ENCODE peak calls at places on chromosome 11, in six cellular contexts. Q is gastrocnemius medialis, F is SJSA1, O is cardiac fibroblast, D is left lung, Y is AG10803. N is an unnamed sample.

GRCh38 chr11:67265633-67266423 is 445 bp upstream of the GRK2 start:
- DNase-seq in Q (peak), F (peak), O (peak), D (peak), Y (peak), N (no peak)

GRCh38 chr11:79259800-79260199 is 181.0 kb downstream of the TENM4 start:
- DNase-seq in Q (no peak), F (no peak), O (no peak), D (no peak), Y (no peak), N (no peak)

GRCh38 chr11:99020324-99021225 is at the start of gene CNTN5:
- DNase-seq in Q (no peak), F (no peak), O (peak), D (no peak), Y (no peak), N (no peak)

GRCh38 chr11:117185739-117186430 is 7.3 kb downstream of the SIDT2 start:
- DNase-seq in Q (no peak), F (no peak), O (no peak), D (no peak), Y (no peak), N (no peak)

GRCh38 chr11:120807414-120808150 is 216.3 kb upstream of the TBCEL start:
- DNase-seq in Q (no peak), F (peak), O (peak), D (no peak), Y (peak), N (no peak)

GRCh38 chr11:90380206-90380605 is 157.4 kb upstream of the CHORDC1 start:
- DNase-seq in Q (no peak), F (no peak), O (no peak), D (no peak), Y (no peak), N (no peak)

GRCh38 chr11:19832166-19832750 is 119.6 kb downstream of the NAV2 start:
- DNase-seq in Q (no peak), F (no peak), O (no peak), D (no peak), Y (no peak), N (no peak)

GRCh38 chr11:19121646-19122045 is 4.7 kb downstream of the ZDHHC13 start:
- DNase-seq in Q (no peak), F (no peak), O (peak), D (no peak), Y (peak), N (no peak)

GRCh38 chr11:110452720-110453119 is 23.0 kb downstream of the FDX1 start:
- DNase-seq in Q (no peak), F (no peak), O (no peak), D (no peak), Y (no peak), N (no peak)

GRCh38 chr11:116488836-116489389 is 283.9 kb downstream of the BUD13 start:
- DNase-seq in Q (no peak), F (no peak), O (no peak), D (no peak), Y (no peak), N (no peak)

GRCh38 chr11:94838027-94838610 is 70.0 kb downstream of the AMOTL1 start:
- DNase-seq in Q (no peak), F (no peak), O (no peak), D (no peak), Y (no peak), N (no peak)

GRCh38 chr11:74714904-74715303 is 16.3 kb downstream of the CHRDL2 start:
- DNase-seq in Q (no peak), F (no peak), O (no peak), D (no peak), Y (no peak), N (no peak)

DNA sequence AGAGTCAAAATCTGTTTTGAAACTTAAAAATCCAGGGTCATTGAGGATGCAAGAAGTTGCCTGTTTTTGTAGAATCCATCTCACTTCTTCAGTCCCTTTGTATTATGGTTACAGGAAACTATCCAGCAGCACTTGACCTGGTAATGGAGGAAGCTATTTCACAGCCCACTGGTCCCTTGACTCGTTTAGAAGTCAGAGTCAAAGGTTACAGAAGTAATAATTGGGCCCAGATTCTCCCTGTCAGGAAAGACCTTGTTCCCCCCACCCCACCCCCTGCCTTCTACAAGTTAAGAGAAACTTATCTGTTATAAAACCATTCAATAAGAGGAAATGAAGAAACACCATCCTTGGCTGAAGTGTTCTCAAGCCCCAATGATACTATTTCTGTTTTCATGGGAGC is 65.8 kb downstream of the CSTPP1 start:
- DNase-seq in Q (no peak), F (no peak), O (no peak), D (no peak), Y (no peak), N (no peak)
- H3K4me3 ChIP-seq in Q (no peak), F (no peak), O (no peak), D (no peak), Y (no peak), N (no peak)

GRCh38 chr11:34599406-34599901 is 21.4 kb upstream of the EHF start:
- DNase-seq in Q (no peak), F (peak), O (peak), D (no peak), Y (peak), N (peak)
- H3K4me3 ChIP-seq in Q (no peak), F (no peak), O (no peak), D (no peak), Y (no peak), N (peak)

DNA sequence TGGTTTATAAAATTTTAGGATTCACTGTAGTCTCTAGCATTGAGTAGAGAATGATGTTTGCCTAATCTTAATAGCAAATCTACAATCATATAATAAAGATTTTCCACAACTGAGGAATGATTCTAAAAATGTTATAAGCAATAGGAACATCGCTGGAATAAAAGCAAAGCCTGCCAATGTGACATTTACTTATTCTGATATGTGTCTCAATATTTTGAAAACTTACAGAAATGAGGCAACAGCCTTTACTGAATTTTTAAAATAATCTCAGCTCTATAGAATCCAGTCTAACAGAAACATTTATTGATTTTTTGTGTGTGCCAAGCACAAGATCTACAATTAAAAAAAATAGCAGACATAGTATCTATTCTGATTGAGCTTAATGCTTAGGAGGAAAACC is 303.7 kb upstream of the CCDC179 start:
- DNase-seq in Q (no peak), F (no peak), O (no peak), D (no peak), Y (no peak), N (no peak)
- H3K4me3 ChIP-seq in Q (no peak), F (no peak), O (no peak), D (no peak), Y (no peak), N (no peak)

GRCh38 chr11:64848214-64848778 is 3.8 kb upstream of the CDC42BPG start:
- DNase-seq in Q (no peak), F (no peak), O (no peak), D (no peak), Y (no peak), N (no peak)

GRCh38 chr11:64846998-64847666 is 2.7 kb upstream of the CDC42BPG start:
- DNase-seq in Q (peak), F (peak), O (peak), D (peak), Y (peak), N (peak)

GRCh38 chr11:64849600-64850356 is 5.3 kb upstream of the CDC42BPG start:
- DNase-seq in Q (no peak), F (no peak), O (peak), D (no peak), Y (peak), N (no peak)

GRCh38 chr11:64850979-64851567 is 6.6 kb upstream of the CDC42BPG start:
- DNase-seq in Q (no peak), F (peak), O (no peak), D (no peak), Y (no peak), N (no peak)

GRCh38 chr11:64848779-64849599 is 4.5 kb upstream of the CDC42BPG start:
- DNase-seq in Q (no peak), F (no peak), O (no peak), D (no peak), Y (no peak), N (no peak)
- H3K4me3 ChIP-seq in Q (no peak), F (no peak), O (no peak), D (no peak), Y (no peak), N (no peak)

GRCh38 chr11:83408946-83409345 is 122.8 kb upstream of the CCDC90B start:
- DNase-seq in Q (no peak), F (no peak), O (no peak), D (no peak), Y (no peak), N (no peak)
- H3K4me3 ChIP-seq in Q (no peak), F (no peak), O (no peak), D (no peak), Y (no peak), N (no peak)

DNA sequence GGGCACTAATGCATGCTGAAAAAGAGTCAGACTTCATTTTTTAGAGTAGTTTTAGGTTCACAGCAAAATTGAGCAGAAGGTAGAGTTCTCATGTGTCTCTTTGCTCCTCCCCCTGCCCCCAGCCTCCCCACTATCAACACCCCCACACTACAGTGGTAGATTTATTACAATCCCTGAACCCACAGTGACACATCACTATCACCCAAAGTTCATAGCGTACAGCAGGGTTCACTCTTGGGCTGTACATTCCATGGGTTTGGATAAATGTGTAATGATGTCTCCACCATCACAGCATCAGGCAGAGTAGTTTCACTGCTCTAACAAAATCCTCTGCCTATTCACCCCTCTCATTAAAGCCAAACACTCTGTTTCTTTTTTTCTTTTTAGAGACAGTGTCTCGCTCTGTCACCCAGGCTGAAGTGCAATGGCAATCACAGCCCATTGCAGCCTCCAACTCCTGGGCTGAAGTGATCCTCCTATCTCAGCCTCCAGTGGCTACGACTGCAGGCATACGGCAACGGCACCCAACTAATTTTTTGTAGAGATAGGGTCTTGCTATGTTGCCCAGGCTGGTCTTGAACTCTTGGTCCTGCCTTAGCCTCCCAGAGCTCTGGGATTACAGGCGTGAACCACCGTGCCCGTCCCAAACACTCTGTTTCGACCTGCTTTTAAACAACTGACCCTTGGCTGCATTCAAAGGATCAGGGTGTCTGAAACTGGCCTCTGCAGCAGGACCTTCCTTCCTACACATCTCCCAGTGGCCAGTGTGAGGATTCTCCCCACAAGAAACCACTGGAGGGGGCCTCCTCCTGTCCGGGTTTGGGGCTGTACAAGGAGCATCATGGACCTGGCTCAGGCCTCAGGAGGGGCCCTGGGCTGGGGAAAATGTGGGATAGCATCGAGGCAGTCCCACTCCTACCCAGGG is 4.2 kb downstream of the BEST1 start:
- DNase-seq in Q (no peak), F (no peak), O (no peak), D (peak), Y (peak), N (no peak)
- H3K4me3 ChIP-seq in Q (no peak), F (no peak), O (peak), D (peak), Y (peak), N (no peak)

GRCh38 chr11:77815459-77815858 is 5.1 kb downstream of the RSF1 start:
- DNase-seq in Q (no peak), F (no peak), O (no peak), D (no peak), Y (no peak), N (no peak)
- H3K4me3 ChIP-seq in Q (no peak), F (no peak), O (no peak), D (no peak), Y (no peak), N (no peak)

DNA sequence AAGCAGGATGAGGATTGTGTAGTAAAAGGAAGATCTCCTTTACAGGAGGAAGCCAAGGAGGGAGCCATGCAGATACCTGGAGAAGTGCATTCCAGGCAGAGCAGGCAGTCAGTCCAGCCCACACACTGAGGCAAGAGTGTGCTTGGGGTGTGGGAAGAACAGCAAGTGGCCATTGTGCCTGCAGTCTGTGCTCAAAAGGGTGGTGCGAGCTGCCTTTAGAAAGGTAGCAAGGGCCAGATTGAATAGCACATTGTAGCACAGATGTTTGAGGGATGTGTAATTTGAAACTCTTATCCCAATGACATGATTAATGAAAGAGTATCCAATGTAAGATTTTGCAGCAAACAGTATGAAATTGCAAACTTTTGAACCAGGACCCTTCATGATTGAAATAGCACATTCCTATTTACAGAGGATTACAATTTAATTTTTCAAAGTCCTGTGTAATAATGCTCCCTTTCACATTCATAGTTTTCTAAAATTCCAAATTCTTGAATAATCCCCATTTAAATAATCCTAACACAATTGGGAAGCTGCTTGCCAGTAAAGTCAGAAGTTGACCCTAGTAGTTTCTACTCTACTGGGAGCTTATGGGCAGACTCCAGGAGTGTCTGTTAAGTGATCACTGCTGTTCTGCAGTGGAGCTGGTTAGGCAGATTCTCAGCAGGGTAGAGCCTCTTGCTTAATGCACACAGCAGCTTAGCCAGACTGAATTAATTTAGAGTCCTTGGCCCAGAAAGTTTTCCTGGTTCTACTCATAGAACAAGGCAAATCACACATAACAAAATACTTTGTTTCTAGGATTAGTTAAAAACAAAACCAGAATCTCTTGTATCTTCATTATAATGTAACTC is 78.1 kb downstream of the CYB5R2 start:
- DNase-seq in Q (no peak), F (no peak), O (no peak), D (no peak), Y (peak), N (no peak)
- H3K4me3 ChIP-seq in Q (no peak), F (no peak), O (no peak), D (no peak), Y (no peak), N (no peak)

N was measured in HCT116.